ENCODE peak calls at places on chromosomes 3 and 15, in six cellular contexts. One of them, this sample, is unnamed.

GRCh38 chr3:129015388-129016105 is 14.4 kb downstream of the EFCC1 start:
- DNase-seq in right atrium auricular region: no peak
- DNase-seq in neural progenitor cell: no peak
- DNase-seq in MM.1S: no peak
- DNase-seq in IMR-90: no peak
- DNase-seq in SJSA1: no peak
- DNase-seq in this sample: peak; percentile 53

GRCh38 chr3:37909067-37909911 is 47.6 kb downstream of the CTDSPL start:
- DNase-seq in SJSA1: no peak
- DNase-seq in IMR-90: peak; percentile 25
- DNase-seq in MM.1S: no peak
- DNase-seq in neural progenitor cell: no peak
- DNase-seq in right atrium auricular region: no peak
- DNase-seq in this sample: no peak

GRCh38 chr3:59318881-59319280 is 269.1 kb upstream of the CFAP20DC start:
- DNase-seq in right atrium auricular region: no peak
- DNase-seq in IMR-90: no peak
- DNase-seq in neural progenitor cell: no peak
- DNase-seq in SJSA1: no peak
- DNase-seq in MM.1S: no peak
- DNase-seq in this sample: no peak

GRCh38 chr15:58865420-58865880 is 68.0 kb downstream of the SLTM start:
- DNase-seq in IMR-90: no peak
- DNase-seq in right atrium auricular region: no peak
- DNase-seq in SJSA1: no peak
- DNase-seq in neural progenitor cell: no peak
- DNase-seq in MM.1S: no peak
- DNase-seq in this sample: no peak

GRCh38 chr3:39990532-39990931 is 181.1 kb downstream of the MYRIP start:
- DNase-seq in neural progenitor cell: peak; percentile 70
- DNase-seq in right atrium auricular region: no peak
- DNase-seq in MM.1S: peak; percentile 72
- DNase-seq in SJSA1: no peak
- DNase-seq in IMR-90: peak; percentile 3
- DNase-seq in this sample: no peak

GRCh38 chr15:92149469-92149868 is 244.2 kb upstream of the ST8SIA2 start:
- DNase-seq in right atrium auricular region: no peak
- DNase-seq in neural progenitor cell: no peak
- DNase-seq in IMR-90: no peak
- DNase-seq in SJSA1: no peak
- DNase-seq in MM.1S: no peak
- DNase-seq in this sample: no peak

GRCh38 chr15:77047013-77047412 is 23.9 kb downstream of the TSPAN3 start:
- DNase-seq in SJSA1: no peak
- DNase-seq in MM.1S: no peak
- DNase-seq in neural progenitor cell: no peak
- DNase-seq in IMR-90: no peak
- DNase-seq in right atrium auricular region: no peak
- DNase-seq in this sample: no peak

GRCh38 chr3:16069149-16069922 is 105.1 kb upstream of the GALNT15 start:
- DNase-seq in IMR-90: peak; percentile 97
- DNase-seq in neural progenitor cell: no peak
- DNase-seq in right atrium auricular region: no peak
- DNase-seq in SJSA1: peak; percentile 55
- DNase-seq in MM.1S: no peak
- DNase-seq in this sample: no peak

GRCh38 chr3:58009026-58009748 is 965 bp downstream of the FLNB start:
- DNase-seq in right atrium auricular region: no peak
- DNase-seq in IMR-90: no peak
- DNase-seq in neural progenitor cell: peak; percentile 41
- DNase-seq in MM.1S: no peak
- DNase-seq in SJSA1: no peak
- DNase-seq in this sample: peak; percentile 41

GRCh38 chr3:52777959-52778805 is 783 bp downstream of the ITIH1 start:
- DNase-seq in neural progenitor cell: peak; percentile 1
- DNase-seq in SJSA1: peak; percentile 17
- DNase-seq in IMR-90: no peak
- DNase-seq in MM.1S: no peak
- DNase-seq in right atrium auricular region: peak; percentile 50
- DNase-seq in this sample: no peak

DNA sequence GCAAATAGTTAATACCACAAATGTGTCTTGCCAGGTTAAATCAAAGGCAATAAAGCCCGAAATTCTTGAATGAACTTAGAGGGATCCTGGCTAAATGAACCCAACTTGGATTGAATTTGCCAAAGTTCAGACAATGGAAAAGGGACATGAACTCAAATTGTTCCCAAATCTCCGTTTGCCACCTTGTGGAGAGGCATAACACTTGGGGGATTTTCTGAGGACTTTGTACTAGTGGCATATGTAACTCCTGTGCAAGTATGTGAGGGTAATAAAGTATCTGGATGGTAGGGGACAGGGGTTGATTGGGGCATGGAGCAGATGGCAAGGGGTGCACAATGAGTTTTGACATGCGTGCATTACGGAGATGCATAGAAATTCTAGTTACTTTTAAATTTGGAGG is 1.3 kb upstream of the TCAIM start:
- DNase-seq in neural progenitor cell: no peak
- DNase-seq in right atrium auricular region: no peak
- DNase-seq in SJSA1: no peak
- DNase-seq in IMR-90: no peak
- DNase-seq in MM.1S: no peak
- DNase-seq in this sample: no peak
- H3K4me3 ChIP-seq in neural progenitor cell: peak overlapping the region; percentile 61
- H3K4me3 ChIP-seq in right atrium auricular region: peak overlapping the region; percentile 65
- H3K4me3 ChIP-seq in SJSA1: peak overlapping the region; percentile 71
- H3K4me3 ChIP-seq in IMR-90: no peak overlapping the region
- H3K4me3 ChIP-seq in MM.1S: peak overlapping the region; percentile 78
- H3K4me3 ChIP-seq in this sample: peak overlapping the region; percentile 91

GRCh38 chr3:19997502-19997901 is 14.6 kb downstream of the PP2D1 start:
- DNase-seq in SJSA1: no peak
- DNase-seq in neural progenitor cell: no peak
- DNase-seq in IMR-90: no peak
- DNase-seq in right atrium auricular region: no peak
- DNase-seq in MM.1S: no peak
- DNase-seq in this sample: no peak
- H3K27ac ChIP-seq in SJSA1: no peak overlapping the region
- H3K27ac ChIP-seq in neural progenitor cell: no peak overlapping the region
- H3K27ac ChIP-seq in IMR-90: no peak overlapping the region
- H3K27ac ChIP-seq in right atrium auricular region: no peak overlapping the region
- H3K27ac ChIP-seq in MM.1S: no peak overlapping the region
- H3K27ac ChIP-seq in this sample: no peak overlapping the region

GRCh38 chr3:32836601-32837000 is 18.8 kb downstream of the TRIM71 start:
- DNase-seq in SJSA1: no peak
- DNase-seq in neural progenitor cell: no peak
- DNase-seq in IMR-90: no peak
- DNase-seq in MM.1S: no peak
- DNase-seq in right atrium auricular region: no peak
- DNase-seq in this sample: no peak

GRCh38 chr3:32831062-32831461 is 13.3 kb downstream of the TRIM71 start:
- DNase-seq in neural progenitor cell: no peak
- DNase-seq in IMR-90: no peak
- DNase-seq in MM.1S: no peak
- DNase-seq in right atrium auricular region: no peak
- DNase-seq in SJSA1: no peak
- DNase-seq in this sample: no peak

GRCh38 chr3:32835049-32835371 is 17.2 kb downstream of the TRIM71 start:
- DNase-seq in MM.1S: no peak
- DNase-seq in IMR-90: no peak
- DNase-seq in SJSA1: no peak
- DNase-seq in neural progenitor cell: no peak
- DNase-seq in right atrium auricular region: no peak
- DNase-seq in this sample: no peak

GRCh38 chr3:32835943-32836342 is 18.1 kb downstream of the TRIM71 start:
- DNase-seq in SJSA1: no peak
- DNase-seq in IMR-90: no peak
- DNase-seq in MM.1S: no peak
- DNase-seq in right atrium auricular region: no peak
- DNase-seq in neural progenitor cell: peak; percentile 50
- DNase-seq in this sample: no peak

DNA sequence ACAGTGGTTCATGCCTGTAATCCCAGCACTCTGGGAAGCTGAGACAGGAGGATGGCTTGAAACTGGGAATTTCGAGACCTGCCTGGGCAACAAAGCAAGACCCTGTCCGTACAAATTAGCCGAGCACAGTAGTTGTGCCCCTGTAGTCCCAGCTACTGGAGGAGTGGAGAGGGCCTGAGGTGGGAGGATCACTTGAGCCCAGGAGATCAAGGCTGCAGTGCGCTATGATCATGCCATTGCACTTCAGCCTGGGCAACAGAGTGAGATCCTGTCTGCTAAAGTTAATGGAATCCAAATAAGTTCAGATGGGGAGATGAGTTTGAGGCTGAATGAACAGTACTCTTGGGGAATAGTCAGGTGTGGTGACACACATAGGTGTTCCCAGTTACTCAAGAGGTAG is 14.4 kb downstream of the TRIM71 start:
- DNase-seq in IMR-90: no peak
- DNase-seq in MM.1S: no peak
- DNase-seq in right atrium auricular region: no peak
- DNase-seq in SJSA1: no peak
- DNase-seq in neural progenitor cell: no peak
- DNase-seq in this sample: no peak
- H3K4me3 ChIP-seq in IMR-90: no peak overlapping the region
- H3K4me3 ChIP-seq in MM.1S: no peak overlapping the region
- H3K4me3 ChIP-seq in right atrium auricular region: no peak overlapping the region
- H3K4me3 ChIP-seq in SJSA1: no peak overlapping the region
- H3K4me3 ChIP-seq in neural progenitor cell: no peak overlapping the region
- H3K4me3 ChIP-seq in this sample: no peak overlapping the region

GRCh38 chr15:94375997-94376396 is 144.6 kb downstream of the MCTP2 start:
- DNase-seq in SJSA1: no peak
- DNase-seq in MM.1S: no peak
- DNase-seq in IMR-90: no peak
- DNase-seq in neural progenitor cell: peak; percentile 34
- DNase-seq in right atrium auricular region: no peak
- DNase-seq in this sample: no peak
- H3K27ac ChIP-seq in SJSA1: no peak overlapping the region
- H3K27ac ChIP-seq in MM.1S: no peak overlapping the region
- H3K27ac ChIP-seq in IMR-90: no peak overlapping the region
- H3K27ac ChIP-seq in neural progenitor cell: no peak overlapping the region
- H3K27ac ChIP-seq in right atrium auricular region: no peak overlapping the region
- H3K27ac ChIP-seq in this sample: no peak overlapping the region

GRCh38 chr3:174440350-174440716 is 418.8 kb upstream of the NAALADL2 start:
- DNase-seq in neural progenitor cell: peak; percentile 38
- DNase-seq in right atrium auricular region: no peak
- DNase-seq in MM.1S: no peak
- DNase-seq in IMR-90: peak; percentile 70
- DNase-seq in SJSA1: no peak
- DNase-seq in this sample: no peak
- H3K4me3 ChIP-seq in neural progenitor cell: peak overlapping the region; percentile 89
- H3K4me3 ChIP-seq in right atrium auricular region: peak overlapping the region; percentile 81
- H3K4me3 ChIP-seq in MM.1S: peak overlapping the region; percentile 82
- H3K4me3 ChIP-seq in IMR-90: peak overlapping the region; percentile 73
- H3K4me3 ChIP-seq in SJSA1: peak overlapping the region; percentile 92
- H3K4me3 ChIP-seq in this sample: peak overlapping the region; percentile 41

DNA sequence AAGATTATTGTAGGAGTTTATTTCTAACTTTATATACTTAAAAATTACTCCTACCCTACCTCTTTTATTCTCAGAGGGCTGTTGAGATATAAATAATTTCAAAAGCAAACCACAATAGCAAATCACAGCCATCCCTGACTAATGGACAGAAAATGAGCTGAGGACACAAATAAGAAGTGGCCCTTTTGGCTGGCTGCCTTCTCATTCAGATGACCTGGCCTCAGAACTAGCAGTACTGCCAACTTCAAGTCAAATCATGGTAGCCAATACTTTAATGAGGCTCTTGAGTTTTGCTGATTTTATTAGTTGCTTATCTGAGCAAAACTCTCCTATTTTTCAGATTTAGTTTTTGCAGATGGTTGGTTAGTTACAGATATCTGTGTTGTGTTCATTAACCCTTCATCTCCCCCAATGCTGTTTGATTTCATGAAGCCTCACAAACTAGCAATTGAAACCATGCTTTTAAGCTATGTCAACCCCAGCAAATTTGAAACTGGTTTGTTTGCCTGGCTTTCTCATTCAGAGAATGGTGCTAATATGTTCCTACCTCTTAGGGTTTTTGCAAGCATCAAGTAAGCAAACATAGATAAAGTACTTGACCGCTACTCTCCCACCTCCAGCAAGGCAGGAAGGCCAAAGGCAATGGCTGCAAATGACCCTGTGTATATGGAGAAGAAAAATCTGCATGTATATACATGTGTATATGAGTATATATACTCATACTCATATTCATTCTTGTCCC is 73.4 kb upstream of the HACD2 start:
- DNase-seq in MM.1S: no peak
- DNase-seq in SJSA1: no peak
- DNase-seq in IMR-90: peak; percentile 77
- DNase-seq in right atrium auricular region: peak; percentile 73
- DNase-seq in neural progenitor cell: no peak
- DNase-seq in this sample: no peak
- H3K27ac ChIP-seq in MM.1S: no peak overlapping the region
- H3K27ac ChIP-seq in SJSA1: no peak overlapping the region
- H3K27ac ChIP-seq in IMR-90: no peak overlapping the region
- H3K27ac ChIP-seq in right atrium auricular region: peak overlapping the region; percentile 59
- H3K27ac ChIP-seq in neural progenitor cell: no peak overlapping the region
- H3K27ac ChIP-seq in this sample: no peak overlapping the region

GRCh38 chr15:63348392-63348791 is 33.3 kb downstream of the CA12 start:
- DNase-seq in right atrium auricular region: peak; percentile 66
- DNase-seq in MM.1S: no peak
- DNase-seq in neural progenitor cell: no peak
- DNase-seq in IMR-90: peak; percentile 63
- DNase-seq in SJSA1: no peak
- DNase-seq in this sample: no peak

GRCh38 chr15:63347074-63347859 is 34.4 kb downstream of the CA12 start:
- DNase-seq in MM.1S: peak; percentile 47
- DNase-seq in neural progenitor cell: no peak
- DNase-seq in right atrium auricular region: no peak
- DNase-seq in SJSA1: no peak
- DNase-seq in IMR-90: peak; percentile 68
- DNase-seq in this sample: no peak

GRCh38 chr15:63341898-63342297 is 39.7 kb downstream of the CA12 start:
- DNase-seq in IMR-90: no peak
- DNase-seq in SJSA1: no peak
- DNase-seq in MM.1S: no peak
- DNase-seq in right atrium auricular region: no peak
- DNase-seq in neural progenitor cell: no peak
- DNase-seq in this sample: no peak

GRCh38 chr15:63345391-63345752 is 36.3 kb downstream of the CA12 start:
- DNase-seq in right atrium auricular region: no peak
- DNase-seq in MM.1S: no peak
- DNase-seq in SJSA1: no peak
- DNase-seq in IMR-90: no peak
- DNase-seq in neural progenitor cell: no peak
- DNase-seq in this sample: no peak

DNA sequence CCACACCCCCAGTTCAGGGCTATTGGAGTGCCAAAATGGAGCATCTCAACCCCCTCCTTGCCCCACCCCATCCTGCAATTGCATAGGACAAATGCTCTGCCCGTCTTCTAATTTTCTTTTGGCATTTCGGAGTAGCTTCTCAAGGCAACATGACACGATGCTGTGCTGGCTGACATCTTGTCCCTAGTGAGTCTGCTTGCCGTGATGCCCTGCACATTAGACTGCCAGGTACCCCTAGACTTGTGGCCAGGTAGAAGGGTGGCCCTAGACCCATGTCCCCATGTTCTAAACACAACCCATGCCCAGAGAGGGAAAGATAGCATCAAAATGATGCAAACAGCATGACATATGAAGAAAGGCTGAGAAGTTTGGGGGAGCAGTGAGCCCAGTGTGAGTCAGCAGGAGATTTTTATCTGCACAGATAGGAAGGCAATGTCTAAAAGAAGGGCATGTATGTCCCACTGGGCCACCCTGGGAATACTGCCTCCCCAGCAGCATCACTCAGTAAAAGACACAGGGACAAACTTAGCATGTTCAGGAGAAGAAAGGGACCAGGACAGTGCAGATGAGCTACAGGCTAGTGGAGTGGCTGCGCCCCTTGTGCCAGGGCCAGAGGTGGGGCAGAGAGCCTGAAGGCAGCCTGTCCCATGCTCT is 36.8 kb downstream of the CA12 start:
- DNase-seq in neural progenitor cell: no peak
- DNase-seq in right atrium auricular region: no peak
- DNase-seq in MM.1S: no peak
- DNase-seq in SJSA1: no peak
- DNase-seq in IMR-90: peak; percentile 47
- DNase-seq in this sample: no peak
- H3K4me3 ChIP-seq in neural progenitor cell: no peak overlapping the region
- H3K4me3 ChIP-seq in right atrium auricular region: no peak overlapping the region
- H3K4me3 ChIP-seq in MM.1S: no peak overlapping the region
- H3K4me3 ChIP-seq in SJSA1: no peak overlapping the region
- H3K4me3 ChIP-seq in IMR-90: no peak overlapping the region
- H3K4me3 ChIP-seq in this sample: no peak overlapping the region

This sample was measured in naive thymus-derived CD4-positive, alpha-beta T cell.